ENCODE peak calls at places on chromosomes 2 and 18, in nine cellular contexts. M, H, N, D, G, C, K, S and I are unnamed samples. For H3K9me3, the result is how much of the 10 kb centered on the place peaks cover.

GRCh38 chr18:49021433-49022129 is 70.8 kb upstream of the SMAD7 start:
- DNase-seq in M (peak), H (peak), N (peak), D (peak), G (peak), C (peak), K (peak), S (peak), I (peak)

GRCh38 chr2:8518986-8519669 is 162.7 kb upstream of the ID2 start:
- DNase-seq in M (no peak), H (no peak), N (no peak), D (no peak), G (no peak), C (no peak), K (no peak), S (no peak), I (no peak)

GRCh38 chr2:156956161-156956560 is 301.3 kb upstream of the GALNT5 start:
- DNase-seq in M (no peak), H (no peak), N (no peak), D (no peak), G (no peak), C (no peak), K (no peak), S (no peak), I (no peak)

GRCh38 chr18:12599543-12599942 is 58.4 kb downstream of the SPIRE1 start:
- DNase-seq in M (no peak), H (no peak), N (no peak), D (no peak), G (no peak), C (no peak), K (peak), S (no peak), I (no peak)

GRCh38 chr2:225779829-225780228 is 380.3 kb downstream of the NYAP2 start:
- DNase-seq in M (no peak), H (no peak), N (no peak), D (peak), G (no peak), C (no peak), K (no peak), S (no peak), I (no peak)

GRCh38 chr2:8528863-8529262 is 153.0 kb upstream of the ID2 start:
- DNase-seq in M (no peak), H (no peak), N (no peak), D (no peak), G (no peak), C (no peak), K (no peak), S (no peak), I (no peak)

GRCh38 chr2:106624787-106625369 is 137.7 kb downstream of the CD8B2 start:
- DNase-seq in M (no peak), H (no peak), N (no peak), D (no peak), G (no peak), C (no peak), K (no peak), S (no peak), I (no peak)

GRCh38 chr2:204329532-204329931 is 215.7 kb upstream of the PARD3B start:
- DNase-seq in M (no peak), H (no peak), N (no peak), D (no peak), G (no peak), C (no peak), K (no peak), S (no peak), I (no peak)

GRCh38 chr2:151260492-151261239 is 997 bp downstream of the RBM43 start:
- DNase-seq in M (no peak), H (no peak), N (no peak), D (peak), G (no peak), C (no peak), K (no peak), S (no peak), I (no peak)

GRCh38 chr2:240584486-240585031 is 2.0 kb upstream of the CAPN10 start:
- DNase-seq in M (no peak), H (no peak), N (peak), D (no peak), G (peak), C (no peak), K (no peak), S (peak), I (no peak)

GRCh38 chr2:40455661-40456060 is 3.8 kb upstream of the SLC8A1 start:
- DNase-seq in M (peak), H (peak), N (peak), D (no peak), G (no peak), C (no peak), K (no peak), S (no peak), I (no peak)

GRCh38 chr2:11446733-11447248 is 19.2 kb downstream of the E2F6 start:
- DNase-seq in M (peak), H (no peak), N (peak), D (peak), G (no peak), C (no peak), K (peak), S (peak), I (peak)

GRCh38 chr2:104434363-104434792 is 419.5 kb upstream of the POU3F3 start:
- DNase-seq in M (no peak), H (no peak), N (peak), D (no peak), G (no peak), C (no peak), K (no peak), S (no peak), I (peak)

DNA sequence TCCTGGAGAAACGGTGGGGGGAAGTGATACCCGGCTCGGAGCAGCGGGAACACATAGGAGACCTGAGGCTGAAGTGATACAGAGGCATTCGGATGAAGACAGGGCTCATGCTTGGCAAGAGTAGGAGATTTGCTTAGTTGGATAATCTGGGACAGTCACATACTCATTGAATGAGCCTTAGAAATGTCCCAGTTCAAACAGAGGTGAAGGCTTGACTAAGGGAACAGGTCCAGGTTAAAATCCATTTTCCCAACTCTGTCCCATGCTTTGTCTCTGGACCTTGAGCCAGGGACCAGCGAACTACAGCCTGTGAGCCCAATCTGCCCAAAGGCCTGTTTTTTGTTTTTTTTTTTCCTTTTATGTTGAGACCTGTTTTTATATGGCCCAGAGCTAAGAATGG is 1.3 kb downstream of the UGT1A6 start:
- DNase-seq in M (no peak), H (no peak), N (no peak), D (no peak), G (no peak), C (no peak), K (no peak), S (no peak), I (no peak)
- H3K9me3 ChIP-seq in M (under half), H (under half), N (under half), D (under half), G (under half), C (under half), K (under half), S (under half), I (under half)

GRCh38 chr2:118845843-118846666 is 1.4 kb downstream of the EN1 start:
- DNase-seq in M (no peak), H (no peak), N (peak), D (no peak), G (peak), C (peak), K (no peak), S (no peak), I (no peak)

GRCh38 chr2:118846667-118847446 is 591 bp downstream of the EN1 start:
- DNase-seq in M (no peak), H (no peak), N (peak), D (peak), G (no peak), C (no peak), K (no peak), S (no peak), I (no peak)

GRCh38 chr2:118848381-118849225 is 1.2 kb upstream of the EN1 start:
- DNase-seq in M (no peak), H (no peak), N (no peak), D (no peak), G (no peak), C (no peak), K (no peak), S (no peak), I (no peak)

GRCh38 chr2:118849226-118850170 is 2.0 kb upstream of the EN1 start:
- DNase-seq in M (no peak), H (no peak), N (no peak), D (no peak), G (no peak), C (no peak), K (no peak), S (no peak), I (no peak)

DNA sequence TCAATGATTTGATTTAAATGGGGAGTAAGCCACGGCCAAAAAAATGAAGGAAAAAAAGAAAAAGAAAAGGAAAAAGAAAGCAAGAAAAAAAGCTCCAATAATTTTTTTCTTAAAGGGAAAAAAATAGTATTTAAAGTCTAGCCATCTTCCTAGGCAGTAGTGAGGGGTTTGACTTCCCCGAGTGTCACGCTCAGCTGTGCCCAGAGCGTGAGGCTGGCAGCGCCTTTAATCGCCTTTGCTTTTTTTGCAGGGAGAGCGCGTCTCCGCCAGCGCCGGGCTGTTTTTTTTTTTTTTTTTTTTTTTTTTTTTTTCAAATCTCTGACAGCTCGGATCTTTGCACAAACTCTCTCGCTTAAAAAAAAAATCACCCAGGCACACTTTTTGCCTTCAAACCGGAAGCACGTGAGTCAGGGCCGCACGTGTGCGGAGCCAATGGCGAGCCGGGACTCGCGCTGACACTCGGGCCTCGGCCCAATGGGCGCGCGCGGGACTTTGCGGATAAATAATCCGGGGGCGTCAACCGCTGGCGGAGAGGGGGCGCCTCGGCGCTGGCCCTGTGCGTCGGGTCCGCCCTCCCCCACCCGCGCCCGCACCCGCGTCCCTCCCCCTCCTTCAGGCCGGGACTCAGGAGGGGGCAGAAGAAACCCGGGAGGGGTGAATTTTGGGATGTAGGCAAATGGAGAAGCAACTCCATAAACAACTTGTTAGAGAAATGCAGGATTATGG is at the start of gene EN1:
- DNase-seq in M (peak), H (no peak), N (no peak), D (peak), G (no peak), C (no peak), K (no peak), S (peak), I (no peak)
- H3K4me3 ChIP-seq in M (peak), H (peak), N (no peak), D (peak), G (no peak), C (peak), K (no peak), S (peak), I (peak)

DNA sequence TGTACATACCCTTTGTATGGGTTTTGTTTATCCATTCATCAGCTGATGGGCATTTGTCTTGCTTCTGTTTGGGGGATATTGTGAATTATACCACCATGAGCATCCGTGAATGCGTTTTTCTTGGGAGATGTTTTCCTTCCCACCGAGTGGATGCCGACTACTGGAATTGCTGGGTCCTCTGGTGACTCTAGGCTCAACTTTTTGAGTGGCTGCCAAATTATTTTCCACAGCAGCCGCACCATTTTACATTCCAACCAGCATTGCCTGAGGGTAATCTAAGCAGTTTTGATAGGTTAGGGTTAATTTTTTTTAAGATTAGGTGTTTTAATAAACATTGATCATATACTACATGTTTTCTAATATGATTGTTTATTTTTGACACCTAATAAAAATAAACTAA is 220.1 kb downstream of the SNTG2 start:
- DNase-seq in M (no peak), H (no peak), N (no peak), D (no peak), G (no peak), C (no peak), K (no peak), S (no peak), I (no peak)
- H3K9me3 ChIP-seq in M (under half), H (under half), N (under half), D (under half), G (under half), C (under half), K (under half), S (under half), I (under half)

DNA sequence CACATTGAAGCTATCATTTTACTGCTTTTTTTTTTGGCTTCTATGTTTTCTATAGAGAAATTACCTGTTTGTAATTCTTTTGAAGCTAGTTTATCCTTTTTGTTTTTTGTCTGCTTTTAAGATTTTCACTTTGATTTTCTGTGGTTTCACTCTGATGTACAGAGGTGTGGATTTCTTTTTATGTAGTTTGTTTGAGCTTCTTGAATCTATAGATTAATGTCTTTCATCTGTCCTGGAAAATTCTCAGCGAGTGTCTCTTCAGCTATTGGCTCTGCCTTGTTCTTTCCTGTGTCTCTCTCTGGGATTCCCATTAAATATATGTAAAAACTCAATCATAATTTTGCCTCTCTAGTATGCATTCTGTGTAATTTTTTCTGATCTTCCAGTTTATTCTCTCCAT is 8.4 kb downstream of the POLE4 start:
- DNase-seq in M (no peak), H (no peak), N (no peak), D (no peak), G (no peak), C (no peak), K (no peak), S (no peak), I (no peak)
- H3K4me3 ChIP-seq in M (no peak), H (no peak), N (no peak), D (no peak), G (no peak), C (no peak), K (no peak), S (no peak), I (no peak)